ENCODE peak calls at places on chromosome 2, in ten cellular contexts. J is activated CD4-positive, alpha-beta T cell treated with anti-CD3 and anti-CD28 coated beads for 36 hours; C is tibial artery; A is activated CD4-positive, alpha-beta memory T cell treated with anti-CD3 and anti-CD28 coated beads for 36 hours; U is stimulated activated CD8-positive, alpha-beta memory T cell treated with anti-CD3 and anti-CD28 coated beads, Interleukin-7, amount 100 ng/mL, for 48 hours; Z is heart right ventricle; T is IMR-90; E is cerebellum; M is anterior cingulate cortex; Q is EL. W is an unnamed sample.

GRCh38 chr2:62871506-62871905 is 166.0 kb downstream of the EHBP1 start:
- DNase-seq in J (no peak), C (no peak), A (no peak), U (no peak), Z (no peak), T (no peak), E (no peak), M (no peak), Q (no peak), W (no peak)

GRCh38 chr2:218437969-218438368 is 19.0 kb downstream of the VIL1 start:
- DNase-seq in J (no peak), C (no peak), A (no peak), U (no peak), Z (no peak), T (no peak), E (no peak), M (no peak), Q (no peak), W (no peak)

GRCh38 chr2:101873543-101873942 is 118.2 kb upstream of the IL1R2 start:
- DNase-seq in J (no peak), C (no peak), A (no peak), U (no peak), Z (no peak), T (no peak), E (peak; percentile 5), M (no peak), Q (peak; percentile 9), W (no peak)

GRCh38 chr2:72041638-72042111 is 106.0 kb downstream of the CYP26B1 start:
- DNase-seq in J (no peak), C (no peak), A (no peak), U (no peak), Z (no peak), T (no peak), E (no peak), M (no peak), Q (no peak), W (no peak)

GRCh38 chr2:188978291-188979081 is 4.3 kb downstream of the COL3A1 start:
- DNase-seq in J (no peak), C (peak; percentile 43), A (no peak), U (no peak), Z (peak; percentile 42), T (peak; percentile 69), E (no peak), M (no peak), Q (peak; percentile 80), W (peak; percentile 96)

GRCh38 chr2:120819720-120820210 is 84.1 kb downstream of the GLI2 start:
- DNase-seq in J (no peak), C (no peak), A (no peak), U (no peak), Z (no peak), T (no peak), E (no peak), M (no peak), Q (peak; percentile 4), W (peak; percentile 14)

GRCh38 chr2:149465873-149466272 is 121.7 kb downstream of the MMADHC start:
- DNase-seq in J (no peak), C (no peak), A (no peak), U (no peak), Z (no peak), T (no peak), E (no peak), M (no peak), Q (no peak), W (no peak)

GRCh38 chr2:30074023-30074422 is 72.8 kb upstream of the YPEL5 start:
- DNase-seq in J (no peak), C (no peak), A (no peak), U (no peak), Z (no peak), T (no peak), E (no peak), M (no peak), Q (peak; percentile 16), W (no peak)

GRCh38 chr2:106997204-106997603 is 111.2 kb upstream of the ST6GAL2 start:
- DNase-seq in J (no peak), C (no peak), A (no peak), U (no peak), Z (no peak), T (no peak), E (no peak), M (no peak), Q (no peak), W (no peak)

GRCh38 chr2:43088148-43089073 is 138.0 kb downstream of the ZFP36L2 start:
- DNase-seq in J (no peak), C (no peak), A (no peak), U (no peak), Z (no peak), T (peak; percentile 78), E (no peak), M (no peak), Q (no peak), W (peak; percentile 63)

GRCh38 chr2:100563407-100564247 is 834 bp downstream of the PDCL3 start:
- DNase-seq in J (no peak), C (no peak), A (no peak), U (no peak), Z (no peak), T (no peak), E (peak; percentile 28), M (no peak), Q (no peak), W (no peak)

W was measured in fibroblast of lung.